ENCODE peak calls at places on chromosomes 1 and 21, in nine cellular contexts. Q, X, Y, T, N, O, M, I and B are unnamed samples. For H3K9me3, the result is how much of the 10 kb centered on the place peaks cover.

GRCh38 chr1:28631713-28632112 is 11.2 kb downstream of the TAF12 start:
- DNase-seq in O (no peak), Q (no peak), N (no peak), Y (no peak), T (no peak), X (no peak), M (no peak), I (no peak), B (no peak)

GRCh38 chr1:229231754-229232119 is 39.2 kb upstream of the RAB4A start:
- DNase-seq in X (no peak), T (no peak), Q (no peak), O (no peak), Y (no peak), M (no peak), N (no peak), I (no peak), B (no peak)

GRCh38 chr1:200035956-200036615 is 8.6 kb downstream of the NR5A2 start:
- DNase-seq in T (no peak), Q (no peak), M (peak), O (no peak), X (peak), Y (peak), I (no peak), N (no peak), B (no peak)

GRCh38 chr1:243582321-243582720 is 267.7 kb downstream of the AKT3 start:
- DNase-seq in I (no peak), N (no peak), Q (no peak), X (no peak), M (no peak), O (no peak), Y (no peak), T (no peak), B (no peak)

GRCh38 chr1:17559618-17560419 is 20.3 kb downstream of the ARHGEF10L start:
- DNase-seq in T (no peak), Y (peak), I (peak), M (peak), X (no peak), O (no peak), Q (no peak), N (peak), B (no peak)

GRCh38 chr1:39348278-39348677 is 143.2 kb upstream of the BMP8A start:
- DNase-seq in Y (no peak), N (no peak), X (no peak), M (no peak), Q (no peak), T (no peak), O (no peak), I (no peak), B (no peak)

GRCh38 chr1:218481116-218481775 is 136.1 kb downstream of the TGFB2 start:
- DNase-seq in M (no peak), Y (no peak), O (no peak), T (no peak), I (no peak), X (no peak), N (peak), Q (no peak), B (no peak)

GRCh38 chr1:83531910-83532309 is 467.0 kb downstream of the TTLL7 start:
- DNase-seq in I (no peak), Y (no peak), T (no peak), M (no peak), O (no peak), Q (no peak), N (no peak), X (no peak), B (no peak)

GRCh38 chr1:65108025-65108692 is 39.8 kb upstream of the AK4 start:
- DNase-seq in Y (no peak), M (peak), O (no peak), X (no peak), I (no peak), T (no peak), Q (no peak), N (no peak), B (no peak)

GRCh38 chr1:116832932-116833578 is 76.7 kb upstream of the PTGFRN start:
- DNase-seq in N (no peak), O (no peak), I (no peak), Y (no peak), X (no peak), T (no peak), M (no peak), Q (no peak), B (no peak)

GRCh38 chr1:111857251-111857651 is 101.5 kb downstream of the DDX20 start:
- DNase-seq in O (no peak), M (no peak), X (no peak), I (no peak), N (no peak), Y (no peak), Q (no peak), T (no peak), B (no peak)

GRCh38 chr1:38700077-38700470 is 159.5 kb downstream of the RRAGC start:
- DNase-seq in M (no peak), N (no peak), Q (no peak), Y (peak), T (no peak), X (no peak), O (no peak), I (no peak), B (no peak)

GRCh38 chr21:45831991-45832740 is 149.4 kb upstream of the COL6A1 start:
- DNase-seq in N (no peak), X (no peak), I (no peak), Y (no peak), Q (no peak), M (no peak), T (no peak), O (no peak), B (peak)

GRCh38 chr1:241611063-241611462 is 29.1 kb downstream of the CHML start:
- DNase-seq in Q (no peak), I (no peak), X (peak), T (no peak), N (no peak), M (no peak), Y (no peak), O (no peak), B (no peak)

GRCh38 chr21:42004406-42005199 is 5.6 kb downstream of the ZBTB21 start:
- DNase-seq in N (no peak), T (no peak), I (no peak), X (no peak), M (no peak), O (no peak), Q (no peak), Y (no peak), B (no peak)

GRCh38 chr21:42001781-42002180 is 8.4 kb downstream of the ZBTB21 start:
- DNase-seq in N (no peak), M (no peak), T (no peak), I (no peak), Y (no peak), O (no peak), Q (no peak), X (no peak), B (no peak)

GRCh38 chr21:42000908-42001307 is 9.3 kb downstream of the ZBTB21 start:
- DNase-seq in X (no peak), M (no peak), N (no peak), T (no peak), Y (no peak), O (no peak), I (no peak), Q (no peak), B (no peak)

GRCh38 chr21:42003051-42003461 is 7.1 kb downstream of the ZBTB21 start:
- DNase-seq in M (no peak), Y (no peak), N (peak), O (no peak), I (no peak), T (no peak), X (no peak), Q (no peak), B (no peak)

GRCh38 chr21:42002421-42002958 is 7.7 kb downstream of the ZBTB21 start:
- DNase-seq in T (no peak), X (no peak), N (peak), I (no peak), Q (no peak), O (peak), Y (no peak), M (no peak), B (no peak)
- H3K27ac ChIP-seq in T (no peak), X (peak), N (peak), I (no peak), Q (no peak), O (peak), Y (no peak), M (no peak), B (no peak)

DNA sequence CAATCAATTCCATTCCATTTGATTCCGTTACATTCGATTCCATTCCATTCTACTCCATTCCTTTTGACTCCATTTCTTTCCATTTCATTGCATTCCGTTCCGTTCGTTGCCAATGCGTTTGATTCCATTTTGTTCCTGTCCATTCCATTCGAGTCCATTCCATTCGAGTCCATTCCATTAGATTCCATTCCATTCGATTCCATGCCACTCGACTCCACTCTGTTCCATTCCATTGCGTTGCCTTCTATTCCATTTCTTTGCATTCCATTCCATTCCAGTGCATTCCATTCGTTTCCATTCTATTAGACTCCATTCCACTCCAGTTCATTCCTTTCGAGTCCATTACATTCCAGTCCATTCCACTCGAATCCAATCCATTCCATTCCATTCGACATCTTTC is 2587.5 kb upstream of the TPTE start:
- DNase-seq in I (no peak), O (no peak), X (no peak), Y (no peak), Q (no peak), N (no peak), T (no peak), M (no peak), B (no peak)
- H3K9me3 ChIP-seq in I (under half), O (half or more), X (under half), Y (under half), Q (under half), N (half or more), T (under half), M (under half), B (under half)

GRCh38 chr1:25031966-25032667 is 102.0 kb upstream of the RUNX3 start:
- DNase-seq in M (no peak), O (no peak), Q (no peak), T (no peak), I (peak), Y (no peak), N (peak), X (no peak), B (peak)
- H3K27ac ChIP-seq in M (peak), O (no peak), Q (no peak), T (no peak), I (no peak), Y (no peak), N (no peak), X (no peak), B (peak)

DNA sequence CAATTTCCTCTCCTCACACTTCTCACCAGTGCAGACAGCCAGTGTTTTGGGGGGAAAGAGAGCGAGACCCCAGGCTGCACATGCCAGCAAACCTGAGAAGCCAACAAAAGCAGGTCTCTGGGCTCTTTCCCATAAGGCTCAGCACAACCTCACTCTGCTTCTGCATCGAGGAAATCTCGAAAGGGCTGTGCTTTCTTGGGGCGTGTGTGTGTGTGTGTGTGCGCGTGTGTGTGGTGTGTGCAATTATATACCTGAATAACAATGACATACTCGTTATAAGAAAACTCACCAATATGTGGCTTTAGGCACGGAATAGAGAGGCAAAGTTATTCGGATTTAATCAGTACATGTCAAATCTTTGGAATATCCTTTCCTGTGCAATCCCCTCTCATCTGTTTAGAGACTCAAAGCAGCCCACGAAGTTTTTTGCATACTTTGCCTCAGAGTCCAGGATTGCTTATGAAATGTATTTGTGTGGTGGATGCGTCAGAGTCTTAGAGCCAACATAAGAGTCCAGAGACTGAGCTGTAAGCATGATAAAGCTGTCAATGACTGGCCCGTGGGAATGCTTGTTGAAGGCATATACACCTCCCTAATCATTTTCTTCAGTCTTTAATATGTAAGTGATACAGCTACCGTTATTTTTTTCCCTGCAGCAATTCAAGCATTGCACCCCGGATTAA is 2.2 kb downstream of the KCNJ15 start:
- DNase-seq in Y (no peak), Q (no peak), O (no peak), I (no peak), T (no peak), N (peak), X (no peak), M (no peak), B (no peak)
- H3K9me3 ChIP-seq in Y (under half), Q (under half), O (under half), I (under half), T (under half), N (under half), X (under half), M (under half), B (under half)

DNA sequence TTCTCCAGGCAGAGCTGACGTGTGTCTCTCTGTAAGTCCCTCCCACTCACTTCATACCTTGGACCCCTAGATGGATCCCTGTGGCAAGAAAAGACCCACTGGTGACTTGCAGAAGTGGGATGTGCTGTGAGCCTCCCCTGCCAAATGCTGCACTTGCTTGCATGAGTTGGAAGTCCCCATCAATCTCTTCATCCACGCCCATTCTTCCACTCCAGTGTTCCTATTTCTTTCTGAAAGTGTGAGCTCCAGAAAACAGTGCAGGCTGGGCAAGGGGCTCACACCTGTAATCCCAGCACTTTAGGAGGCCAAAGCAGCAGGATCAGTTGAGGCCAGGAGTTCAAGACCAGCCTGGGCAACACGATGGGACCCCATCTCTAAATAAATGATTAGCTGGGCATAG is 254.1 kb upstream of the IRF2BP2 start:
- DNase-seq in N (no peak), M (no peak), X (no peak), I (no peak), Q (no peak), O (no peak), Y (peak), T (no peak), B (no peak)
- H3K27ac ChIP-seq in N (peak), M (no peak), X (no peak), I (no peak), Q (peak), O (peak), Y (no peak), T (no peak), B (peak)

GRCh38 chr1:60699304-60699703 is 383.1 kb upstream of the NFIA start:
- DNase-seq in T (no peak), I (no peak), Y (no peak), Q (no peak), M (no peak), O (no peak), X (no peak), N (no peak), B (no peak)

GRCh38 chr1:60695633-60696032 is 386.7 kb upstream of the NFIA start:
- DNase-seq in Q (no peak), Y (no peak), I (no peak), M (no peak), T (no peak), N (no peak), O (no peak), X (no peak), B (no peak)

GRCh38 chr1:60694980-60695379 is 387.4 kb upstream of the NFIA start:
- DNase-seq in N (no peak), O (no peak), I (no peak), X (no peak), Q (no peak), Y (no peak), M (no peak), T (no peak), B (no peak)

GRCh38 chr1:60696512-60696911 is 385.8 kb upstream of the NFIA start:
- DNase-seq in T (no peak), X (no peak), Q (no peak), I (no peak), Y (no peak), O (no peak), N (no peak), M (no peak), B (no peak)

GRCh38 chr1:60697204-60697994 is 385.0 kb upstream of the NFIA start:
- DNase-seq in N (no peak), O (no peak), M (no peak), Q (no peak), Y (no peak), T (no peak), I (no peak), X (peak), B (no peak)
- H3K9me3 ChIP-seq in N (under half), O (under half), M (under half), Q (under half), Y (under half), T (under half), I (under half), X (under half), B (under half)

DNA sequence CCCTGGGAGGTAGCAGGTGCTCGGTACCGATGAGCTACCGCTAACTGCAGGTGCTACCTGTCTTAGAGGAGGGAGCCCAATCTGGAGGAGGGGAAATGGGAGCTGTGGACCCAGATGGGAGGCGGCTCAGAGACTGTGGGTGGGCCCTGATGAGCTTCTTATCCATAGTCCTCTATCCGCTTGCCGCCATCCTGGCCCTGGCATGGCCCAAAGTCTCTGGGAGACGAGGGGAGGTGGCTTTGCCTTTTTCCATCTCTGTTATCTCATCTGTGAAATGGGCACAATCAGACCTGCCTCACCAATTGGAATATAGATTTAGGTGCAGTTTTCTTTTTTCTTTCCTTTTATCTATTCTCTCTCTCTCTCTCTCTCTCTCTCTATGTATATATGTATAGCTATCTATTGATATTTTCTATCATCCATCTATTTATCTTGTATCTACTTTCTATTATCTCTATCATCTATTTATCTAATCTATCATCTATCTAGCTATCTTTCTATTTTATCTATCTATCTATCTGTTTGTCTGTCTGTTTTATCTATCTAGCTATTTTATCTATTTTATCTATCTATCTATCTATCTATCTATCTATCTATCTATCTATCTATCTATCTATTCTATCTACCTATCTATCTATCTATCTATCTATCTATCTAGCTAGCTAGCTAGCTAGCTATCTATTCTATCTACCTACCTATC is 16.5 kb downstream of the TNFRSF1B start:
- DNase-seq in Y (no peak), I (no peak), M (no peak), O (no peak), X (no peak), T (no peak), Q (no peak), N (no peak), B (no peak)
- H3K27ac ChIP-seq in Y (no peak), I (peak), M (peak), O (peak), X (no peak), T (no peak), Q (peak), N (no peak), B (peak)

DNA sequence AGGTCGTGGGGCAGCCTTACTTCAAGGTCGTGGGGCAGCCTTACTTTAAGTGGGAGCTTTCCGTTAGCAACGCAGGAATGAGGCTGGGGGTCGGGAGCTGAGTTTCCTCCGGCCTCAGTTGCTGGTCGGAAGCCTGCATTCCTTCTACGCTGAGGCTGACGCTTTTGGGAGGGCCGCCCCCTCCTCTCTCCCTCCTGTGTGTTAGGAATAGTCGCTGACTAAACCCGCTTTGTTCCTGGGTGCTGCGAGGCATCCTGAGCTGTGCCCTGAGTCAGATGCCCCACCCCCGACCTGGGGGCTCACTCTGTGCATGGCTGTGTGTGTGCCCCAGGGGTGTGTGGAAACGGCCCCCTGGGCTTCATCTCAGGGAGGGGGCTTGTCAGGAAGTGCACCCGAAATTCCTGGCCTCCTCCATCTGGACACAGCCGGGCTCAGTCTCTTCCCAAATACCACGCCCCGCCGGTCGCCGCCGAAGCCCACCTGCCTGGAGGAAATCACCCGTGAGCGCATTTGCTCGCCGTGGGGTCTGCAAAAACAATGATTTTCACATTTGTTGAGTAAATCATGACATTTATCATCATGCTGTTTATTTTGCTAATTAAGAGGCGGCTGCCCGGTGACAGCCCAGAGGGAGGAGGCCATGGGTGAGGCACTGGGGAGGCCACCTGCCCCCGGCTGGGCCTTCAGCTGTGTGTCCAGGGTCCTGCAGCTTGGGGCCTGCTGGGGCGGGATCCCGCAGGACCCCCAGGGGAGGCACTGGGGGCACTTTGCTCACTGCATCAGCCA is 121.4 kb downstream of the PRDM16 start:
- DNase-seq in Y (no peak), M (no peak), Q (no peak), I (no peak), T (no peak), X (no peak), O (no peak), N (no peak), B (no peak)
- H3K9me3 ChIP-seq in Y (under half), M (under half), Q (under half), I (under half), T (under half), X (under half), O (under half), N (under half), B (under half)